ENCODE peak calls at places on chromosomes 12 and 14, in seven cellular contexts. O, I, F, W, U, A and P are unnamed samples.

GRCh38 chr12:67220065-67220464 is 49.1 kb upstream of the CAND1 start:
- DNase-seq in O (no peak), I (peak), F (no peak), W (no peak), U (no peak), A (no peak), P (no peak)

GRCh38 chr14:81831128-81831815 is 297.6 kb upstream of the SEL1L start:
- DNase-seq in O (no peak), I (no peak), F (no peak), W (no peak), U (no peak), A (peak), P (no peak)

GRCh38 chr12:113222730-113223531 is 1.7 kb downstream of the TPCN1 start:
- DNase-seq in O (peak), I (peak), F (peak), W (no peak), U (peak), A (peak), P (peak)

GRCh38 chr14:93030761-93031160 is 85.0 kb downstream of the ITPK1 start:
- DNase-seq in O (no peak), I (no peak), F (no peak), W (no peak), U (no peak), A (no peak), P (no peak)

GRCh38 chr14:85527458-85527857 is 2.5 kb upstream of the FLRT2 start:
- DNase-seq in O (no peak), I (no peak), F (no peak), W (no peak), U (no peak), A (no peak), P (no peak)

GRCh38 chr12:29103539-29103974 is 45.5 kb upstream of the FAR2 start:
- DNase-seq in O (no peak), I (no peak), F (no peak), W (no peak), U (no peak), A (peak), P (peak)

GRCh38 chr12:130449291-130449690 is 111.6 kb downstream of the PIWIL1 start:
- DNase-seq in O (no peak), I (no peak), F (no peak), W (no peak), U (no peak), A (no peak), P (no peak)

GRCh38 chr12:14260011-14260993 is 105.2 kb upstream of the ATF7IP start:
- DNase-seq in O (peak), I (no peak), F (peak), W (no peak), U (peak), A (peak), P (peak)

GRCh38 chr14:24993631-24994030 is 56.3 kb downstream of the STXBP6 start:
- DNase-seq in O (no peak), I (no peak), F (no peak), W (no peak), U (no peak), A (no peak), P (no peak)

GRCh38 chr12:31874961-31875608 is 84.1 kb upstream of the RESF1 start:
- DNase-seq in O (peak), I (no peak), F (peak), W (peak), U (peak), A (no peak), P (no peak)

GRCh38 chr12:31035944-31036665 is 37.6 kb upstream of the DDX11 start:
- DNase-seq in O (peak), I (no peak), F (peak), W (no peak), U (no peak), A (no peak), P (no peak)

GRCh38 chr12:26987634-26988424 is 26.4 kb downstream of the TM7SF3 start:
- DNase-seq in O (no peak), I (peak), F (peak), W (no peak), U (no peak), A (peak), P (peak)

GRCh38 chr12:104699489-104700194 is 242.9 kb downstream of the CHST11 start:
- DNase-seq in O (no peak), I (no peak), F (peak), W (no peak), U (no peak), A (no peak), P (no peak)

GRCh38 chr12:93300611-93301021 is 77.1 kb upstream of the NUDT4 start:
- DNase-seq in O (no peak), I (no peak), F (no peak), W (no peak), U (no peak), A (no peak), P (peak)

GRCh38 chr12:57244306-57244696 is 6.7 kb downstream of the STAC3 start:
- DNase-seq in O (no peak), I (no peak), F (no peak), W (no peak), U (no peak), A (no peak), P (no peak)